ENCODE peak calls at places on chromosomes 6 and 20, in seven cellular contexts. S, B, L, G, M, Q and K are unnamed samples.

GRCh38 chr20:24381886-24382285 is 87.5 kb upstream of the SYNDIG1 start:
- DNase-seq in G (no peak), M (no peak), Q (no peak), L (no peak), B (no peak), S (no peak), K (no peak)

GRCh38 chr20:24208652-24209051 is 220.1 kb upstream of the GGTLC1 start:
- DNase-seq in M (no peak), S (peak), G (no peak), Q (peak), L (no peak), B (no peak), K (no peak)

GRCh38 chr20:58306421-58307261 is 2.9 kb upstream of the RAB22A start:
- DNase-seq in L (peak), B (peak), S (peak), G (peak), Q (no peak), M (no peak), K (no peak)

GRCh38 chr6:158688860-158689259 is 39.0 kb downstream of the SYTL3 start:
- DNase-seq in B (peak), Q (no peak), M (no peak), G (no peak), L (no peak), S (no peak), K (no peak)

GRCh38 chr6:157531169-157531985 is 150.4 kb downstream of the ZDHHC14 start:
- DNase-seq in M (no peak), L (no peak), Q (peak), G (no peak), B (no peak), S (no peak), K (peak)

GRCh38 chr6:43608310-43608763 is 20.7 kb downstream of the GTPBP2 start:
- DNase-seq in S (peak), M (peak), B (peak), L (peak), G (peak), Q (peak), K (peak)

GRCh38 chr20:60117040-60117439 is 158.8 kb downstream of the CDH26 start:
- DNase-seq in G (no peak), Q (no peak), S (no peak), M (no peak), B (no peak), L (no peak), K (no peak)

GRCh38 chr6:146103416-146104072 is 74.7 kb downstream of the GRM1 start:
- DNase-seq in S (no peak), L (no peak), Q (no peak), G (no peak), B (no peak), M (no peak), K (no peak)

GRCh38 chr20:44334306-44334705 is 2.5 kb upstream of the R3HDML start:
- DNase-seq in S (no peak), L (no peak), B (no peak), M (no peak), G (no peak), Q (no peak), K (no peak)

GRCh38 chr20:21027569-21027968 is 78.6 kb downstream of the LINC00237 start:
- DNase-seq in G (no peak), S (peak), B (peak), L (no peak), Q (peak), M (no peak), K (peak)

GRCh38 chr6:25962368-25963127 is at the start of gene TRIM38:
- DNase-seq in L (peak), M (no peak), B (peak), S (peak), G (peak), Q (peak), K (peak)

GRCh38 chr20:49285233-49285668 is 7.4 kb upstream of the ZNFX1 start:
- DNase-seq in G (no peak), Q (no peak), L (no peak), B (no peak), M (no peak), S (no peak), K (no peak)

GRCh38 chr6:37459981-37460800 is 27.2 kb downstream of the CMTR1 start:
- DNase-seq in M (no peak), B (no peak), Q (no peak), L (no peak), S (no peak), G (no peak), K (no peak)

GRCh38 chr20:24481188-24481587 is 11.8 kb downstream of the SYNDIG1 start:
- DNase-seq in M (no peak), G (no peak), B (no peak), S (no peak), Q (no peak), L (no peak), K (no peak)

GRCh38 chr6:22783921-22784320 is 214.6 kb downstream of the HDGFL1 start:
- DNase-seq in B (no peak), L (no peak), S (no peak), M (no peak), Q (no peak), G (no peak), K (no peak)

GRCh38 chr6:81606965-81607381 is 145.5 kb downstream of the TENT5A start:
- DNase-seq in S (no peak), L (no peak), B (peak), G (no peak), Q (no peak), M (no peak), K (no peak)

GRCh38 chr6:3037578-3038365 is 30.5 kb upstream of the RIPK1 start:
- DNase-seq in M (no peak), G (no peak), B (no peak), L (no peak), Q (no peak), S (no peak), K (no peak)

GRCh38 chr6:1708820-1709612 is 99.3 kb downstream of the FOXC1 start:
- DNase-seq in G (no peak), L (no peak), S (no peak), M (no peak), B (no peak), Q (no peak), K (no peak)

GRCh38 chr6:73285674-73286283 is 22.8 kb upstream of the KHDC1 start:
- DNase-seq in M (no peak), G (no peak), S (peak), L (no peak), Q (peak), B (peak), K (peak)

GRCh38 chr6:112881828-112882227 is 534.7 kb downstream of the RFPL4B start:
- DNase-seq in Q (no peak), G (no peak), L (no peak), S (no peak), B (no peak), M (no peak), K (no peak)

GRCh38 chr20:2713285-2713684 is 20.7 kb downstream of the EBF4 start:
- DNase-seq in Q (no peak), L (no peak), B (no peak), M (no peak), G (no peak), S (peak), K (peak)

GRCh38 chr20:62685781-62686555 is 22.7 kb upstream of the NTSR1 start:
- DNase-seq in Q (no peak), S (no peak), B (no peak), G (no peak), M (no peak), L (no peak), K (no peak)

GRCh38 chr6:7727951-7728854 is 2.3 kb downstream of the BMP6 start:
- DNase-seq in L (no peak), G (no peak), S (peak), B (peak), Q (peak), M (peak), K (peak)

GRCh38 chr6:130865793-130866192 is 38.6 kb downstream of the SMLR1 start:
- DNase-seq in M (no peak), Q (no peak), L (no peak), B (no peak), G (no peak), S (no peak), K (no peak)

GRCh38 chr20:717817-718216 is 42.2 kb upstream of the SCRT2 start:
- DNase-seq in B (no peak), S (no peak), L (no peak), M (no peak), Q (no peak), G (no peak), K (no peak)

GRCh38 chr20:52379723-52380336 is 188.3 kb upstream of the ZFP64 start:
- DNase-seq in S (peak), Q (peak), G (peak), L (no peak), B (peak), M (no peak), K (peak)

GRCh38 chr20:37415118-37416085 is 69.5 kb downstream of the SRC start:
- DNase-seq in G (no peak), L (no peak), S (no peak), M (no peak), Q (no peak), B (no peak), K (no peak)

GRCh38 chr20:6140947-6141346 is 18.1 kb upstream of the FERMT1 start:
- DNase-seq in G (no peak), M (no peak), B (peak), S (peak), L (no peak), Q (no peak), K (peak)

GRCh38 chr6:157181649-157182048 is 141.7 kb downstream of the TMEM242 start:
- DNase-seq in G (no peak), Q (no peak), L (no peak), S (peak), M (no peak), B (no peak), K (peak)

GRCh38 chr6:44245912-44246662 is 814 bp upstream of the HSP90AB1 start:
- DNase-seq in L (no peak), M (peak), S (peak), G (peak), Q (peak), B (peak), K (peak)

GRCh38 chr20:50582591-50583234 is 72.5 kb downstream of the PTPN1 start:
- DNase-seq in B (no peak), M (no peak), L (no peak), Q (no peak), S (no peak), G (no peak), K (no peak)

GRCh38 chr6:37131104-37131959 is 38.6 kb upstream of the PIM1 start:
- DNase-seq in G (no peak), Q (no peak), L (no peak), M (no peak), B (no peak), S (peak), K (no peak)

GRCh38 chr20:25015986-25016385 is 23.4 kb upstream of the APMAP start:
- DNase-seq in S (no peak), L (no peak), B (no peak), M (no peak), Q (no peak), G (no peak), K (no peak)

GRCh38 chr20:43386878-43387277 is 70.8 kb upstream of the SRSF6 start:
- DNase-seq in L (no peak), B (no peak), S (no peak), Q (no peak), G (no peak), M (no peak), K (no peak)